ENCODE peak calls at places on chromosomes 12 and 14, in four cellular contexts. U is stomach, V is gastrocnemius medialis, E is K562. W is an unnamed sample.

GRCh38 chr12:31732926-31733548 is 4.2 kb upstream of the AMN1 start:
- DNase-seq in U (no peak), V (no peak), E (peak), W (no peak)

GRCh38 chr12:58030566-58031279 is 89.4 kb downstream of the ATP23 start:
- DNase-seq in U (no peak), V (no peak), E (no peak), W (no peak)

GRCh38 chr14:103576371-103577024 is 13.7 kb downstream of the COA8 start:
- DNase-seq in U (peak), V (peak), E (no peak), W (no peak)

GRCh38 chr12:31035226-31035625 is 38.4 kb upstream of the DDX11 start:
- DNase-seq in U (no peak), V (no peak), E (no peak), W (no peak)

GRCh38 chr14:64639340-64639821 is 64.8 kb upstream of the PLEKHG3 start:
- DNase-seq in U (no peak), V (no peak), E (no peak), W (no peak)

GRCh38 chr14:62179367-62180018 is 417.3 kb downstream of the SNAPC1 start:
- DNase-seq in U (peak), V (peak), E (peak), W (peak)

GRCh38 chr12:85975716-85976115 is 101.6 kb downstream of the NTS start:
- DNase-seq in U (no peak), V (no peak), E (no peak), W (no peak)

GRCh38 chr12:3046441-3047200 is 30.6 kb upstream of the TSPAN9 start:
- DNase-seq in U (no peak), V (peak), E (no peak), W (no peak)

GRCh38 chr12:13864081-13864673 is 117.2 kb downstream of the GRIN2B start:
- DNase-seq in U (peak), V (peak), E (peak), W (peak)

GRCh38 chr12:107395817-107396216 is 289.8 kb upstream of the PWP1 start:
- DNase-seq in U (no peak), V (no peak), E (no peak), W (no peak)

GRCh38 chr12:101414533-101415119 is 7.1 kb upstream of the ARL1 start:
- DNase-seq in U (no peak), V (no peak), E (peak), W (peak)

GRCh38 chr14:92425101-92425500 is 88.5 kb upstream of the RIN3 start:
- DNase-seq in U (no peak), V (no peak), E (no peak), W (no peak)

GRCh38 chr14:106662947-106663346 is 1136.6 kb downstream of the TMEM121 start:
- DNase-seq in U (no peak), V (no peak), E (no peak), W (no peak)

GRCh38 chr14:95979339-95980042 is 59.7 kb upstream of the C14orf132 start:
- DNase-seq in U (no peak), V (no peak), E (no peak), W (no peak)

GRCh38 chr14:99950191-99950590 is 115.0 kb upstream of the EVL start:
- DNase-seq in U (no peak), V (no peak), E (no peak), W (no peak)

GRCh38 chr12:39646963-39647362 is 27.4 kb upstream of the ABCD2 start:
- DNase-seq in U (no peak), V (no peak), E (no peak), W (no peak)

GRCh38 chr12:18864900-18865561 is 127.1 kb downstream of the CAPZA3 start:
- DNase-seq in U (no peak), V (peak), E (peak), W (no peak)

GRCh38 chr12:111304642-111305071 is 64.2 kb downstream of the PHETA1 start:
- DNase-seq in U (no peak), V (no peak), E (peak), W (peak)

GRCh38 chr12:29329411-29329810 is 51.6 kb downstream of the ERGIC2 start:
- DNase-seq in U (no peak), V (no peak), E (no peak), W (no peak)

GRCh38 chr12:68280240-68280639 is 26.8 kb upstream of the IL22 start:
- DNase-seq in U (no peak), V (no peak), E (peak), W (no peak)

GRCh38 chr14:103108749-103109207 is 14.3 kb downstream of the EXOC3L4 start:
- DNase-seq in U (no peak), V (peak), E (peak), W (no peak)

GRCh38 chr14:94164685-94165431 is 9.3 kb upstream of the PPP4R4 start:
- DNase-seq in U (no peak), V (no peak), E (no peak), W (no peak)

GRCh38 chr14:87522575-87522974 is 470.4 kb downstream of the GALC start:
- DNase-seq in U (no peak), V (no peak), E (no peak), W (no peak)

GRCh38 chr12:123453165-123453564 is 4.8 kb upstream of the SNRNP35 start:
- DNase-seq in U (no peak), V (no peak), E (no peak), W (peak)

DNA sequence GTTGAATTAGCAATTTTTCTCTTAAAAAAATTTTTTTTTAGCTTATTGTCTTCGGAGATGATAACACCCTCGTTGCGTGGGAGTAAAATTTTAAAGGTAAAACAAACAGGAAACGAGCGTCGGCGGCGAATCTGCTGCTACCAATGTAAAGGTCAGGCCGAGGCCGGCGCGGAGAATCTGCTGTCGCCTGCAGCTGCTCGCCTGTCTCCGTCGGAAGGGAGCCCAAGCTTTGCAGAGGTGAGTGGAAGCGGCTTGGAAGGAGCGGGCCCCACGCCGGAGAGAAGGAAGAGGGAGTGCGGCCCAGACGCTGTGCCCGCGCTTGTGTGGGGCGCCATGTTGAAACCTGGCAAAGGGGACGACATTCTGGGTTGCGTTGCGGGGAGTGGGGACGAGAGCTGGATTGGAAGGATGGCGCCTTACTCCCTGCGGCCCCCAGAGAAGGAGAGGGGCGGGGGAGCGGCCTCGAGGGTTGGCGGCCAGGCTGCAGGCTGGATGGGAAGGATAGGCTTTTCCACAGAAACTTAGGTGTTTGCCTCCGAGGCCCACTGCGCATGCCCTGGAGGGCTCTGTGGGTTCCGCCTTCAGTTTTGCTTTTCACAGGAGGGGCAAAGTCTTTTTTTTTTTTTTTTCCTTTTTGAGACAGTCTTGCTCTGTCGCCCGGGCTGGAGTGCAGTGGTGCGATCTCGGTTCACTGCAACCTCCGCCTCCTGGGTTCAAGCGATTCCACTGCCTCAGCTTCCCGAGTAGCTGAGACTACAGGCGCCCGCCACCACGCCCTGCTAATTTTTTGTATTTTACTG is at the start of gene SNRNP35:
- DNase-seq in U (peak), V (peak), E (peak), W (peak)
- TF ChIP-seq POLR2A in U (no peak), V (peak), E (peak), W (peak)

DNA sequence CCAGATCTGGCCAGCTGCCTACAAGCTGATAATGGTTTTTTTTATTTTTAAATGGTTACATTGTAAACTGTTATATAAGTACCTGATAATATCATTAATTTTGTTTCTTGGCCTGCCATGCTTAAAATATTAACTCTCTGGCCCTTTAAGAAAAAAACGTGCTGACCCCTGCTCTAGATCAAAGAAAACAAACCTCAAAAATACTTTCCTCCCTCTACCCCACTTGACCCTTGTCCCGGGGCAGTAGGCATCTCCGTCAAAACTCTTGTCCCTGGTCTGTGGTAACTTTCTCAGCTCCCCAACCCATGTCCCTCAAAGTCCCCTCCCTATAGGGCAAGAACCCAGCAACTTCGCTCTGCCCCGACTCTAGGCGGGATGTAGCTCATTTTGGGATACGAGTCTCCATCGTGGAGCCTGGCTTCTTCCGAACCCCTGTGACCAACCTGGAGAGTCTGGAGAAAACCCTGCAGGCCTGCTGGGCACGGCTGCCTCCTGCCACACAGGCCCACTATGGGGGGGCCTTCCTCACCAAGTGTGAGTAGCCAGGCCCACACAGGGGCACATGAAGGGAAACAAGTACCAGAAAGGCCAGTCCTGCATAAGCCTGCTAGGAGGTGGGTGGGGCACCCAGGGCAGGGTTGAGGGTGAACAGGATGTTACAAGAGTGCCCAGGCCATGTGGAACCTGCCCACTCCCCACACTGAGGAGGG is 3.5 kb downstream of the RDH5 start:
- DNase-seq in U (no peak), V (peak), E (no peak), W (no peak)
- TF ChIP-seq POLR2A in U (no peak), V (no peak), E (no peak), W (no peak)

GRCh38 chr12:46652692-46653091 is 173.1 kb downstream of the SLC38A4 start:
- DNase-seq in U (no peak), V (no peak), E (no peak), W (no peak)
- TF ChIP-seq POLR2A in U (no peak), V (no peak), E (no peak), W (no peak)

GRCh38 chr12:65834146-65834935 is 10.1 kb downstream of the HMGA2 start:
- DNase-seq in U (no peak), V (no peak), E (no peak), W (no peak)
- TF ChIP-seq POLR2A in U (no peak), V (no peak), E (no peak), W (no peak)

GRCh38 chr12:1662761-1663439 is 28.0 kb upstream of the ADIPOR2 start:
- DNase-seq in U (peak), V (peak), E (peak), W (peak)
- TF ChIP-seq POLR2A in U (no peak), V (no peak), E (no peak), W (no peak)

GRCh38 chr12:87254371-87255030 is 774.7 kb downstream of the C12orf50 start:
- DNase-seq in U (no peak), V (no peak), E (no peak), W (no peak)

GRCh38 chr12:87253157-87253556 is 776.0 kb downstream of the C12orf50 start:
- DNase-seq in U (peak), V (no peak), E (no peak), W (no peak)
- TF ChIP-seq POLR2A in U (no peak), V (no peak), E (no peak), W (no peak)

DNA sequence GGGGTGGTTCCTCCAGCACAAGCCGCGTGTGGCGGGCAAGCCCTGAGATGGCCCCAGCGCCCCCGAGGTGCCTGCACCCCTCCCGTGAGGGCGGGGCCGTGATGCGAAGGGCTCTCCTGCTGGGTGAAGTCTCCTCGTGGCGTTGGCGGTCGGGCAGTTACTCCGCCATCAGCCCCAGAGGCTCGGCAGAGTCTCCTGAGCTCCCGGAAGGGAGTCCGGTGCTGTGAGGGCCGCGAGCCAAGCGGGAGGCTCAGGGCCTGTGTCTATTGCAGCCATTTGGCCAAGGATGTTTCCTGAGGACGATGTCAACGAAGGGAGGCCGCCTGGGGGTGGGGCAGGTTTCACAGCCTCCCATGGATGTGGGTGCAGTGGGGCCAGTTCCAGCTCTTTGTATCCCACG is 78.1 kb upstream of the GALNT9 start:
- DNase-seq in U (no peak), V (no peak), E (no peak), W (no peak)
- TF ChIP-seq POLR2A in U (no peak), V (no peak), E (no peak), W (no peak)

GRCh38 chr14:75280448-75280830 is 1.8 kb downstream of the FOS start:
- DNase-seq in U (no peak), V (no peak), E (no peak), W (no peak)

GRCh38 chr14:75279739-75280447 is 1.3 kb downstream of the FOS start:
- DNase-seq in U (no peak), V (no peak), E (no peak), W (peak)

GRCh38 chr14:75281691-75282000 is 3.0 kb downstream of the FOS start:
- DNase-seq in U (no peak), V (no peak), E (no peak), W (no peak)

GRCh38 chr14:75282166-75282547 is 3.5 kb downstream of the FOS start:
- DNase-seq in U (no peak), V (no peak), E (no peak), W (peak)

DNA sequence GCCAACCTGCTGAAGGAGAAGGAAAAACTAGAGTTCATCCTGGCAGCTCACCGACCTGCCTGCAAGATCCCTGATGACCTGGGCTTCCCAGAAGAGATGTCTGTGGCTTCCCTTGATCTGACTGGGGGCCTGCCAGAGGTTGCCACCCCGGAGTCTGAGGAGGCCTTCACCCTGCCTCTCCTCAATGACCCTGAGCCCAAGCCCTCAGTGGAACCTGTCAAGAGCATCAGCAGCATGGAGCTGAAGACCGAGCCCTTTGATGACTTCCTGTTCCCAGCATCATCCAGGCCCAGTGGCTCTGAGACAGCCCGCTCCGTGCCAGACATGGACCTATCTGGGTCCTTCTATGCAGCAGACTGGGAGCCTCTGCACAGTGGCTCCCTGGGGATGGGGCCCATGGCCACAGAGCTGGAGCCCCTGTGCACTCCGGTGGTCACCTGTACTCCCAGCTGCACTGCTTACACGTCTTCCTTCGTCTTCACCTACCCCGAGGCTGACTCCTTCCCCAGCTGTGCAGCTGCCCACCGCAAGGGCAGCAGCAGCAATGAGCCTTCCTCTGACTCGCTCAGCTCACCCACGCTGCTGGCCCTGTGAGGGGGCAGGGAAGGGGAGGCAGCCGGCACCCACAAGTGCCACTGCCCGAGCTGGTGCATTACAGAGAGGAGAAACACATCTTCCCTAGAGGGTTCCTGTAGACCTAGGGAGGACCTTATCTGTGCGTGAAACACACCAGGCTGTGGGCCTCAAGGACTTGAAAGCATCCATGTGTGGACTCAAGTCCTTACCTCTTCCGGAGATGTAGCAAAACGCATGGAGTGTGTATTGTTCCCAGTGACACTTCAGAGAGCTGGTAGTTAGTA is 2.4 kb downstream of the FOS start:
- DNase-seq in U (no peak), V (no peak), E (no peak), W (peak)
- TF ChIP-seq POLR2A in U (no peak), V (no peak), E (no peak), W (no peak)

W was measured in erythroblast.